ENCODE peak calls at places on chromosomes 6 and 20, in nine cellular contexts. G, H, D, Q, Y, P, L, I and T are unnamed samples.
A peak's percentile ranks its signal among the peaks of the same experiment; 100 is the strongest.

GRCh38 chr20:62624325-62624690 is 18.0 kb upstream of the SLCO4A1 start:
- DNase-seq in G (no peak), H (no peak), D (no peak), Q (no peak), Y (no peak), P (peak; percentile 62), L (no peak), I (peak; percentile 64), T (no peak)

GRCh38 chr6:74931567-74931966 is 274.3 kb downstream of the COL12A1 start:
- DNase-seq in G (no peak), H (peak; percentile 89), D (peak; percentile 52), Q (no peak), Y (peak; percentile 76), P (no peak), L (peak; percentile 85), I (no peak), T (no peak)

GRCh38 chr20:41134362-41135186 is 2.8 kb upstream of the PLCG1 start:
- DNase-seq in G (no peak), H (no peak), D (peak; percentile 22), Q (no peak), Y (no peak), P (no peak), L (no peak), I (no peak), T (no peak)

GRCh38 chr6:12449447-12449846 is 159.3 kb downstream of the EDN1 start:
- DNase-seq in G (no peak), H (no peak), D (no peak), Q (no peak), Y (no peak), P (no peak), L (no peak), I (no peak), T (no peak)

GRCh38 chr6:109491207-109491938 is 8.4 kb upstream of the ZBTB24 start:
- DNase-seq in G (no peak), H (no peak), D (peak; percentile 72), Q (no peak), Y (no peak), P (no peak), L (peak; percentile 54), I (no peak), T (peak; percentile 15)

GRCh38 chr6:161722394-161722793 is 448.5 kb upstream of the AGPAT4 start:
- DNase-seq in G (no peak), H (no peak), D (no peak), Q (no peak), Y (no peak), P (no peak), L (no peak), I (no peak), T (no peak)

GRCh38 chr6:36418558-36418957 is 24.1 kb downstream of the PXT1 start:
- DNase-seq in G (no peak), H (no peak), D (peak; percentile 65), Q (no peak), Y (no peak), P (no peak), L (no peak), I (no peak), T (no peak)

GRCh38 chr6:105993769-105994521 is 92.2 kb upstream of the PRDM1 start:
- DNase-seq in G (peak; percentile 41), H (peak; percentile 12), D (peak; percentile 71), Q (peak; percentile 7), Y (no peak), P (peak; percentile 49), L (peak; percentile 74), I (peak; percentile 74), T (no peak)

GRCh38 chr20:57866250-57867106 is 156.7 kb upstream of the PMEPA1 start:
- DNase-seq in G (no peak), H (no peak), D (no peak), Q (no peak), Y (no peak), P (no peak), L (no peak), I (no peak), T (no peak)

GRCh38 chr20:45970646-45971424 is 1.2 kb downstream of the ZNF335 start:
- DNase-seq in G (peak; percentile 27), H (no peak), D (peak; percentile 40), Q (peak; percentile 25), Y (peak; percentile 26), P (peak; percentile 33), L (peak; percentile 53), I (peak; percentile 58), T (no peak)

GRCh38 chr6:142853244-142854180 is 91.5 kb downstream of the HIVEP2 start:
- DNase-seq in G (no peak), H (no peak), D (peak; percentile 75), Q (peak; percentile 20), Y (no peak), P (no peak), L (no peak), I (no peak), T (no peak)

GRCh38 chr6:33073431-33073871 is at the start of gene HLA-DPA1:
- DNase-seq in G (peak; percentile 77), H (no peak), D (peak; percentile 54), Q (peak; percentile 17), Y (no peak), P (peak; percentile 90), L (peak; percentile 26), I (peak; percentile 66), T (no peak)

GRCh38 chr20:13535627-13536026 is 103.1 kb downstream of the TASP1 start:
- DNase-seq in G (no peak), H (no peak), D (no peak), Q (no peak), Y (no peak), P (no peak), L (peak; percentile 9), I (no peak), T (no peak)

GRCh38 chr20:33791021-33791420 is 20.1 kb upstream of the CHMP4B start:
- DNase-seq in G (no peak), H (no peak), D (no peak), Q (no peak), Y (no peak), P (no peak), L (no peak), I (no peak), T (no peak)

GRCh38 chr6:21026576-21027273 is 492.5 kb downstream of the CDKAL1 start:
- DNase-seq in G (no peak), H (peak; percentile 62), D (peak; percentile 72), Q (peak; percentile 37), Y (no peak), P (no peak), L (no peak), I (no peak), T (peak; percentile 29)

GRCh38 chr6:143772662-143773061 is 70.5 kb upstream of the LTV1 start:
- DNase-seq in G (no peak), H (no peak), D (no peak), Q (no peak), Y (no peak), P (no peak), L (peak; percentile 18), I (no peak), T (no peak)

GRCh38 chr20:32468313-32468640 is 110.1 kb downstream of the ASXL1 start:
- DNase-seq in G (no peak), H (no peak), D (no peak), Q (no peak), Y (no peak), P (no peak), L (no peak), I (no peak), T (no peak)

GRCh38 chr6:165468836-165469235 is 159.4 kb upstream of the C6orf118 start:
- DNase-seq in G (no peak), H (no peak), D (no peak), Q (no peak), Y (no peak), P (no peak), L (no peak), I (no peak), T (no peak)

GRCh38 chr6:129269076-129269475 is 386.1 kb downstream of the LAMA2 start:
- DNase-seq in G (no peak), H (no peak), D (no peak), Q (no peak), Y (no peak), P (no peak), L (no peak), I (no peak), T (no peak)

GRCh38 chr6:3654898-3655297 is 96.6 kb downstream of the PXDC1 start:
- DNase-seq in G (no peak), H (no peak), D (no peak), Q (no peak), Y (no peak), P (no peak), L (no peak), I (no peak), T (no peak)

GRCh38 chr6:122145741-122146240 is 253.7 kb upstream of the HSF2 start:
- DNase-seq in G (no peak), H (no peak), D (no peak), Q (no peak), Y (no peak), P (no peak), L (no peak), I (no peak), T (no peak)

GRCh38 chr6:117840541-117840983 is 66.5 kb upstream of the SLC35F1 start:
- DNase-seq in G (no peak), H (no peak), D (peak; percentile 32), Q (peak; percentile 54), Y (peak; percentile 71), P (no peak), L (peak; percentile 15), I (peak; percentile 61), T (peak; percentile 14)

GRCh38 chr20:52972190-52972937 is at the start of gene TSHZ2:
- DNase-seq in G (peak; percentile 56), H (no peak), D (peak; percentile 80), Q (no peak), Y (no peak), P (no peak), L (peak; percentile 22), I (peak; percentile 70), T (peak; percentile 69)

GRCh38 chr6:13711384-13711725 is 280 bp downstream of the RANBP9 start:
- DNase-seq in G (no peak), H (no peak), D (no peak), Q (no peak), Y (no peak), P (peak; percentile 80), L (no peak), I (no peak), T (no peak)

GRCh38 chr20:46222521-46223007 is 85.7 kb downstream of the CDH22 start:
- DNase-seq in G (peak; percentile 45), H (no peak), D (no peak), Q (no peak), Y (no peak), P (no peak), L (no peak), I (peak; percentile 88), T (no peak)

GRCh38 chr20:37988555-37988954 is 44.7 kb downstream of the TTI1 start:
- DNase-seq in G (no peak), H (no peak), D (peak; percentile 33), Q (no peak), Y (no peak), P (no peak), L (no peak), I (peak; percentile 11), T (no peak)

GRCh38 chr20:38723069-38723981 is 961 bp upstream of the SLC32A1 start:
- DNase-seq in G (no peak), H (no peak), D (peak; percentile 32), Q (no peak), Y (peak; percentile 42), P (peak; percentile 11), L (peak; percentile 27), I (peak; percentile 74), T (no peak)

GRCh38 chr20:48017504-48017903 is 232.2 kb upstream of the SULF2 start:
- DNase-seq in G (no peak), H (no peak), D (peak; percentile 76), Q (no peak), Y (no peak), P (no peak), L (no peak), I (no peak), T (no peak)

GRCh38 chr6:169249057-169249456 is 4.6 kb downstream of the THBS2 start:
- DNase-seq in G (peak; percentile 52), H (no peak), D (no peak), Q (no peak), Y (no peak), P (no peak), L (no peak), I (no peak), T (no peak)